ENCODE peak calls at places on chromosome 14, in five cellular contexts. R is HCT116, K is A549, B is SK-N-SH, V is GM23338. A is an unnamed sample.

GRCh38 chr14:69610859-69611263 is 535 bp upstream of the SUSD6 start:
- DNase-seq in V (peak), R (no peak), K (no peak), B (peak), A (no peak)

GRCh38 chr14:49505026-49505766 is 81.0 kb downstream of the RPS29 start:
- DNase-seq in R (peak), B (no peak), K (peak), V (peak), A (no peak)

GRCh38 chr14:35506927-35507326 is 27.0 kb upstream of the INSM2 start:
- DNase-seq in K (no peak), V (no peak), R (no peak), B (no peak), A (no peak)

GRCh38 chr14:106564058-106564643 is 1037.8 kb downstream of the TMEM121 start:
- DNase-seq in V (peak), B (peak), K (peak), R (no peak), A (peak)

GRCh38 chr14:70094631-70095030 is 94.1 kb downstream of the SLC8A3 start:
- DNase-seq in K (no peak), V (peak), B (peak), R (no peak), A (no peak)

GRCh38 chr14:95265106-95266094 is 54.3 kb downstream of the CLMN start:
- DNase-seq in V (no peak), K (peak), B (no peak), R (peak), A (peak)

GRCh38 chr14:105210266-105211025 is 29.3 kb upstream of the NUDT14 start:
- DNase-seq in K (no peak), B (no peak), R (no peak), V (no peak), A (no peak)

GRCh38 chr14:72480465-72481243 is 413.2 kb downstream of the DPF3 start:
- DNase-seq in R (no peak), B (no peak), K (no peak), V (no peak), A (no peak)

GRCh38 chr14:92577321-92577742 is 63.8 kb downstream of the RIN3 start:
- DNase-seq in R (no peak), K (no peak), V (no peak), B (no peak), A (no peak)

GRCh38 chr14:81727243-81727642 is 193.6 kb upstream of the SEL1L start:
- DNase-seq in V (no peak), B (no peak), R (no peak), K (no peak), A (no peak)

GRCh38 chr14:55221186-55221585 is 29.8 kb upstream of the DLGAP5 start:
- DNase-seq in R (no peak), K (no peak), V (no peak), B (no peak), A (peak)

GRCh38 chr14:75280831-75281690 is 2.4 kb downstream of the FOS start:
- DNase-seq in V (no peak), K (peak), R (no peak), B (no peak), A (no peak)

GRCh38 chr14:47346849-47347248 is 328.6 kb downstream of the MDGA2 start:
- DNase-seq in K (no peak), V (no peak), B (no peak), R (no peak), A (no peak)

GRCh38 chr14:74882103-74882920 is 596 bp downstream of the DLST start:
- DNase-seq in R (no peak), V (peak), K (peak), B (peak), A (no peak)

GRCh38 chr14:98503086-98503815 is 768.7 kb downstream of the BCL11B start:
- DNase-seq in R (no peak), K (no peak), B (no peak), V (no peak), A (no peak)

GRCh38 chr14:52080171-52080800 is 11.4 kb upstream of the NID2 start:
- DNase-seq in V (no peak), B (no peak), K (no peak), R (no peak), A (no peak)

GRCh38 chr14:71004481-71004880 is 97.2 kb downstream of the PCNX1 start:
- DNase-seq in R (no peak), V (no peak), B (no peak), K (no peak), A (no peak)

GRCh38 chr14:71365305-71365865 is 458.1 kb downstream of the PCNX1 start:
- DNase-seq in R (no peak), B (no peak), K (no peak), V (no peak), A (no peak)

GRCh38 chr14:51844482-51844881 is 15.9 kb upstream of the GNG2 start:
- DNase-seq in K (no peak), R (no peak), B (no peak), V (no peak), A (no peak)

GRCh38 chr14:47917344-47917954 is 242.0 kb upstream of the MDGA2 start:
- DNase-seq in B (no peak), R (peak), K (peak), V (peak), A (no peak)

GRCh38 chr14:106039400-106039799 is 513.0 kb downstream of the TMEM121 start:
- DNase-seq in K (peak), V (peak), B (peak), R (peak), A (no peak)

GRCh38 chr14:106657460-106657859 is 1131.1 kb downstream of the TMEM121 start:
- DNase-seq in V (no peak), R (no peak), B (peak), K (no peak), A (no peak)

GRCh38 chr14:75428230-75429104 is 645 bp downstream of the JDP2 start:
- DNase-seq in V (peak), K (no peak), B (peak), R (no peak), A (no peak)

GRCh38 chr14:26478967-26479366 is 118.9 kb downstream of the NOVA1 start:
- DNase-seq in B (no peak), V (no peak), R (no peak), K (no peak), A (no peak)

GRCh38 chr14:52801014-52801708 is 9.8 kb upstream of the GNPNAT1 start:
- DNase-seq in R (no peak), V (no peak), B (no peak), K (peak), A (no peak)

GRCh38 chr14:77024171-77024627 is 4.3 kb downstream of the IRF2BPL start:
- DNase-seq in B (no peak), V (peak), K (peak), R (no peak), A (no peak)

GRCh38 chr14:20667957-20668356 is 16.4 kb upstream of the RNASE4 start:
- DNase-seq in V (no peak), K (no peak), B (no peak), R (no peak), A (no peak)

GRCh38 chr14:91869556-91869955 is 2.2 kb upstream of the TC2N start:
- DNase-seq in K (no peak), V (no peak), B (no peak), R (no peak), A (no peak)

GRCh38 chr14:50542941-50543418 is 10.6 kb upstream of the MAP4K5 start:
- DNase-seq in B (peak), K (peak), V (peak), R (peak), A (no peak)

GRCh38 chr14:99570542-99571302 is 33.3 kb downstream of the CCDC85C start:
- DNase-seq in K (no peak), B (no peak), V (peak), R (no peak), A (no peak)

GRCh38 chr14:105806568-105806967 is 280.2 kb downstream of the TMEM121 start:
- DNase-seq in R (no peak), K (no peak), B (no peak), V (no peak), A (no peak)

GRCh38 chr14:68361231-68361630 is 431.6 kb downstream of the ZFP36L1 start:
- DNase-seq in K (no peak), R (no peak), V (no peak), B (no peak), A (no peak)

GRCh38 chr14:68358978-68359861 is 433.6 kb downstream of the ZFP36L1 start:
- DNase-seq in V (peak), R (no peak), B (no peak), K (no peak), A (no peak)

GRCh38 chr14:68355415-68355814 is 437.5 kb downstream of the ZFP36L1 start:
- DNase-seq in K (no peak), V (no peak), R (no peak), B (no peak), A (no peak)

GRCh38 chr14:68359862-68360552 is 432.9 kb downstream of the ZFP36L1 start:
- DNase-seq in B (no peak), V (no peak), K (peak), R (peak), A (no peak)

DNA sequence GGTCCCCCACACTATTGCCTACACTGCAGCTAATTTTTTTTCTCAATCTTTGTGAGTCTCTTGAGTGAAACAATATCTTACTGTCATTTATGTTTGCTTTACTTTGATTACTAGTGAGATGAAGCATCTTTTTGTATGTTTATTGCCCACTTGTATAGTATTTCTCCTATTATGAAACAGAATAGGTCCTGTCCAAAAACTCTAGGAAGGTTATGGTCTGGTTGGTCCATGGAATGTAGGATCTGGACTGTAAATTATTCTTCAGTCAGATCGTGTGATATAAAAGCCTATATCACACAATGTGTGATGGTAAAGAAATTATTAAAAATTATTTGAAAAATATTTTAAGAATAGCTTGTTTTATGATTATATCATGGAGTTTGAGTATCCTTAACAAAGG is 434.4 kb downstream of the ZFP36L1 start:
- DNase-seq in R (no peak), K (no peak), V (no peak), B (no peak), A (no peak)
- TF ChIP-seq CTCF in R (no peak), K (no peak), V (no peak), B (no peak), A (no peak)

DNA sequence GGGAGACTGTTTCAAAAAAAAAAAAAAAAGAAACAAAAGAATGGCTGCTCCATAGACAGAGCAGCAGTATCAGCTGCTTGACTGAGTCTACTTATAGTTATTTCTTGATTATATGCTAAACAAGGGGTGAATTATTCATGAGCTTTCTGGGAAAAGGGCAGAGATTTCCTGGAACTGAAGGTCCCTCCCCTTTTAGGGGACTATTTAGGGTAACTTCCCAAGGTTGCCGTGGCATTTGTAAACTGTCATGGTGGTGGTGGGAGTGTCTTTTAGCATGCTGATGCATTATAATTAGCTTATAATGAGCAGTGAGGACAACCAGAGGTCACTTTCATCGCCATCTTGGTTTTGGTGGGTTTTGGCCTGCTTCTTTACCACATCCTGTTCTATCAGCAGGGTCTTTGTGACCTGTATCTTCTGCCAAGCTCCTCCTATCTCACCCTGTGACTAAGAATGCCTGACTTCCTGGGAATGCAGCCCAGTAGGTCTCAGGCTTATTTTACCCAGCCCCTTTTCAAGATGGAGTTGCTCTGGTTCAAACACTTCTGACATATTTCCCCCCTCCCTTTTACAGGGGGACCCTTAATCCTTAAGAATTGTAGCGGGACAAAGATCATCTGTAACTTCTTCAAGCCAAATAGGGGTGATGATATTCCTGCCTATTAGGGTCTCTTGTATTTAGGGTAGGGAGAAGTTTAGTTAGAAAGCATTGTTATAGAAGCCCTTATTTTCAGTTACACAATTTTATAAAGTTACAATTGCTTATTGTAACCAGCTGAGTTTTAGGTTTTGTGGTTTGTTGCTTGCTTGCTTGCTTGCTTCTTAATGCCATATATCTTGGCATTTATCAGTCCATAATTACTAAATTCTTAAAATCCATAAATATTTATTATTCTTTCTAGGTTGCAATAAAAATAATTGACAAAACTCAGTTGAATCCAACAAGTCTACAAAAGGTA is 42.5 kb downstream of the MARK3 start:
- DNase-seq in K (peak), B (no peak), V (peak), R (no peak), A (no peak)
- TF ChIP-seq REST in K (no peak), B (no peak), V (no peak), R (no peak), A (no peak)

GRCh38 chr14:24324024-24324423 is 10.8 kb downstream of the ADCY4 start:
- DNase-seq in K (no peak), B (no peak), R (no peak), V (no peak), A (no peak)

GRCh38 chr14:24323341-24323740 is 11.5 kb downstream of the ADCY4 start:
- DNase-seq in R (no peak), V (no peak), B (no peak), K (no peak), A (no peak)

GRCh38 chr14:24325131-24325530 is 9.7 kb downstream of the ADCY4 start:
- DNase-seq in K (no peak), R (no peak), V (no peak), B (no peak), A (no peak)

GRCh38 chr14:24322672-24323071 is 11.4 kb downstream of the LTB4R start:
- DNase-seq in B (no peak), K (no peak), R (no peak), V (no peak), A (no peak)

DNA sequence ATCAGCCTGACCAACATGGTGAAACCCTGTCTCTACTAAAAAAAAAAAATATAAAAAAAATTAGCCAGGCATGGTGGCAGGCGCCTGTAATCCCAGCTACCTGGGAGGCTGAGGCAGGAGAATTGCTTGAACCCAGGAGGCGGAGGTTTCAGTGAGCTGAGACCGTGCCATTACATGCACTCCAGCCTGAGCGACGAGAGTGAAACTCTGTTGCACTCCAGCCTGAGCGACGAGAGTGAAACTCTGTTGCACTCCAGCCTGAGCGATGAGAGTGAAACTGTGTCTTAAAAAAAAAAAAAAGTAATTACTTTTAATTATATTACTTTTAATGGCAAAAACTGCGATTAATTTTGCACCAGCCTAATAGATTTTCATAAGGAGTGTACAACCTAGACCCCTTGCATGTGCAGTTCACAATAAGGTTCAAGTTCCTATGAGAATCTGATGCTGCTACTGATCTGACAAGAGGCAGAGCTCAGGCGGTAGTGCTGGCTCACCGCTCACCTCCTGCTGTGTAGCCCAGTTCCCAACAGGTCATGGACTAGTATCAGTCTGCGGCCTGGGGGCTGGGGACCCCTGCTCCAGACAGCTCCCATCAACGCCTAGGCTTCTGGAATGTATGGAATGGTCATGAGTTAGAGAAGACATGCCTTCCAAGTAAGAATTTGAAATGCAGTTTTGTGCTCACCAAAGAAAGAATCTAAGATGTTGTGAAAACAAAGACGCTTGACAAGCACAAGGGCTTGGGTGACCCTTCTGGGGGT is 10.1 kb downstream of the LTB4R start:
- DNase-seq in K (no peak), B (no peak), R (no peak), V (peak), A (no peak)
- TF ChIP-seq CTCF in K (no peak), B (no peak), R (no peak), V (no peak), A (no peak)

GRCh38 chr14:65500075-65500474 is 87.5 kb downstream of the FUT8 start:
- DNase-seq in B (no peak), K (no peak), R (no peak), V (no peak), A (no peak)
- TF ChIP-seq REST in B (no peak), K (no peak), R (no peak), V (no peak), A (no peak)

GRCh38 chr14:23035303-23036164 is 834 bp upstream of the PSMB5 start:
- DNase-seq in K (no peak), B (no peak), V (no peak), R (no peak), A (no peak)

GRCh38 chr14:23040100-23040499 is 1.9 kb upstream of the PSMB11 start:
- DNase-seq in R (no peak), B (no peak), K (no peak), V (no peak), A (no peak)

GRCh38 chr14:23033801-23034497 is 751 bp downstream of the PSMB5 start:
- DNase-seq in B (no peak), K (no peak), R (no peak), V (no peak), A (no peak)

GRCh38 chr14:23030936-23031335 is 3.8 kb downstream of the PSMB5 start:
- DNase-seq in R (no peak), V (no peak), B (no peak), K (no peak), A (no peak)

GRCh38 chr14:23034498-23035302 is at the start of gene PSMB5:
- DNase-seq in V (peak), R (peak), K (peak), B (peak), A (peak)
- TF ChIP-seq CTCF in V (no peak), R (no peak), K (no peak), B (no peak), A (no peak)

DNA sequence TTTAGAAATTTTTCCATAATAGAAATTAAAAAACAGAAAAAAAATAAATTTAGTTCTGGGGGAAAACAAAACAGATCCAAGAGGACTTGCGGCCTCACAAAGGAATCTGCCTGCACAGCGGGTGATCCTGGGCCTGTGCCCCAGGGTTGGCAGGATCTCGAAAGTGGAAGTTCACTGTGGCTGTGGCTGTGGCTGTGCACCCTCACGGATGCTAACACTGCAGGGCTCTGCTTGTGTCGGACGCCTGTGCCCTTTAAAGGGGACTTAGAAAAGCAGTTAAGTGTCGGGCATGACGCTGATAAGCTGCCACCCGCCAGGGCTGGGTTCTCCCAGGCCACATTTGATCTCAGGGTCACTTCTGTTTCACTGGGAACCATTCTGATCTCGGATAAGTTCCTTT is 209.1 kb downstream of the TTC7B start:
- DNase-seq in B (no peak), R (no peak), K (no peak), V (no peak), A (no peak)
- TF ChIP-seq REST in B (no peak), R (no peak), K (no peak), V (no peak), A (no peak)

DNA sequence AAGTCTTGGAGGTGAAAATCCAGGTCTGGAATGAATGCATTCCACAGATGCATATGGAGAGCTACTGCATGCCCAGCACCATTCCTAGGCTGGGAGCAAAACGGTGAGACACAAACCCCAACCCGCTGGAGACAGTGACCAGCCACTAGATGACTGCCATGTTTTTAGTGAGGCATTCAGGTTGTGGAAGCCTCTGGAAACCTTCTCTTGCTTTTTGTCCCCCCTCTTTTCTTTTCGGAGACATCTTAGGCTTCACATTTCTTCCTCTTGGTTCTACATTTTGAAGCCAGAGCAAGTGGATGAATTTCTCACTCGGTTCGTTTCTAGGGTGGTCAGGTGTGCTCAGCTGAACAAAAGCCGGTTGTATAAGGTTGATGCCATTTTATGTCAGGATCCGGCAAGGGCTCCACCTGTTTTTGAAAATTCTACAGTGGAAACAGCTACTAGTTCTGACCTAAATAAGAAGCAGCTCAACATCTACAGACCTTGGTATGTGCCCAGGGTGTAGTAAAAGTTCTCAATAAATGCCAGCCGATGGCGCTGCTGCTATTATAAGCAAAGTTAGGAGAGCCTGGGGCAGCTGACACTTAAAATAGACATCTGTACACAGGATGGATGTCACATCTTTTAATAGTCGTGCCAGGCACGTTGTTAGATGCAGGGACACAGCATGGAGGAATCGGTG is 1.8 kb upstream of the ZNF839 start:
- DNase-seq in K (peak), V (peak), B (no peak), R (no peak), A (no peak)
- TF ChIP-seq CTCF in K (no peak), V (no peak), B (no peak), R (no peak), A (peak)

GRCh38 chr14:68593806-68594536 is 198.9 kb downstream of the ZFP36L1 start:
- DNase-seq in R (no peak), B (no peak), V (no peak), K (peak), A (no peak)
- TF ChIP-seq REST in R (no peak), B (no peak), V (no peak), K (no peak), A (no peak)

GRCh38 chr14:60188115-60188514 is 22.9 kb upstream of the DHRS7 start:
- DNase-seq in V (no peak), K (peak), R (no peak), B (no peak), A (no peak)
- TF ChIP-seq CTCF in V (no peak), K (peak), R (peak), B (peak), A (peak)

A was measured in Panc1.